ENCODE peak calls at places on chromosomes 4 and X, in five cellular contexts. One of them, this sample, is unnamed.

GRCh38 chrX:151789179-151789800 is 54.7 kb downstream of the CNGA2 start:
- DNase-seq in T-helper 9 cell: no peak
- DNase-seq in NAMALWA: no peak
- DNase-seq in NCI-H748 treated with DMSO at 0.1 percent for 48 hours: no peak
- DNase-seq in posterior cingulate gyrus: no peak
- DNase-seq in this sample: no peak

GRCh38 chrX:35733879-35734278 is 64.3 kb upstream of the MAGEB16 start:
- DNase-seq in T-helper 9 cell: no peak
- DNase-seq in NAMALWA: no peak
- DNase-seq in NCI-H748 treated with DMSO at 0.1 percent for 48 hours: no peak
- DNase-seq in posterior cingulate gyrus: no peak
- DNase-seq in this sample: no peak

GRCh38 chr4:169158046-169158445 is 112.7 kb downstream of the SH3RF1 start:
- DNase-seq in T-helper 9 cell: no peak
- DNase-seq in NAMALWA: no peak
- DNase-seq in NCI-H748 treated with DMSO at 0.1 percent for 48 hours: no peak
- DNase-seq in posterior cingulate gyrus: no peak
- DNase-seq in this sample: no peak

GRCh38 chr4:176358083-176358469 is 38.3 kb downstream of the SPCS3 start:
- DNase-seq in T-helper 9 cell: no peak
- DNase-seq in NAMALWA: no peak
- DNase-seq in NCI-H748 treated with DMSO at 0.1 percent for 48 hours: no peak
- DNase-seq in posterior cingulate gyrus: no peak
- DNase-seq in this sample: no peak

GRCh38 chrX:63299596-63299995 is 51.5 kb downstream of the SPIN4 start:
- DNase-seq in T-helper 9 cell: no peak
- DNase-seq in NAMALWA: no peak
- DNase-seq in NCI-H748 treated with DMSO at 0.1 percent for 48 hours: no peak
- DNase-seq in posterior cingulate gyrus: no peak
- DNase-seq in this sample: no peak

GRCh38 chrX:40773809-40774208 is 38.5 kb upstream of the MED14 start:
- DNase-seq in T-helper 9 cell: no peak
- DNase-seq in NAMALWA: no peak
- DNase-seq in NCI-H748 treated with DMSO at 0.1 percent for 48 hours: no peak
- DNase-seq in posterior cingulate gyrus: no peak
- DNase-seq in this sample: no peak

GRCh38 chr4:115360441-115360840 is 247.0 kb upstream of the NDST4 start:
- DNase-seq in T-helper 9 cell: no peak
- DNase-seq in NAMALWA: no peak
- DNase-seq in NCI-H748 treated with DMSO at 0.1 percent for 48 hours: no peak
- DNase-seq in posterior cingulate gyrus: no peak
- DNase-seq in this sample: no peak

GRCh38 chrX:22800360-22800759 is 199.4 kb upstream of the DDX53 start:
- DNase-seq in T-helper 9 cell: no peak
- DNase-seq in NAMALWA: no peak
- DNase-seq in NCI-H748 treated with DMSO at 0.1 percent for 48 hours: no peak
- DNase-seq in posterior cingulate gyrus: no peak
- DNase-seq in this sample: no peak

GRCh38 chr4:64417974-64418373 is 8.7 kb upstream of the TECRL start:
- DNase-seq in T-helper 9 cell: no peak
- DNase-seq in NAMALWA: no peak
- DNase-seq in NCI-H748 treated with DMSO at 0.1 percent for 48 hours: no peak
- DNase-seq in posterior cingulate gyrus: no peak
- DNase-seq in this sample: no peak

GRCh38 chr4:140372607-140373327 is 679 bp upstream of the SCOC start:
- DNase-seq in T-helper 9 cell: peak
- DNase-seq in NAMALWA: peak
- DNase-seq in NCI-H748 treated with DMSO at 0.1 percent for 48 hours: peak
- DNase-seq in posterior cingulate gyrus: no peak
- DNase-seq in this sample: no peak

GRCh38 chr4:156328882-156329281 is 375.2 kb upstream of the CTSO start:
- DNase-seq in T-helper 9 cell: no peak
- DNase-seq in NAMALWA: no peak
- DNase-seq in NCI-H748 treated with DMSO at 0.1 percent for 48 hours: no peak
- DNase-seq in posterior cingulate gyrus: no peak
- DNase-seq in this sample: no peak

This sample was measured in esophagus muscularis mucosa.